ENCODE peak calls at places on chromosome X, in seven cellular contexts. One of them, this sample, is unnamed.

GRCh38 chrX:74535211-74535621 is 79.2 kb downstream of the RLIM start:
- DNase-seq in IMR-90: peak; percentile 71
- DNase-seq in neural progenitor cell: peak; percentile 69
- DNase-seq in H9: peak; percentile 49
- DNase-seq in GM12878: no peak
- DNase-seq in GM23338: peak; percentile 62
- DNase-seq in astrocyte: peak; percentile 45
- DNase-seq in this sample: peak; percentile 48

GRCh38 chrX:37060999-37061398 is 52.8 kb downstream of the FAM47C start:
- DNase-seq in IMR-90: peak; percentile 41
- DNase-seq in GM23338: peak; percentile 52
- DNase-seq in GM12878: no peak
- DNase-seq in astrocyte: peak; percentile 6
- DNase-seq in neural progenitor cell: peak; percentile 54
- DNase-seq in H9: peak; percentile 38
- DNase-seq in this sample: peak; percentile 37

GRCh38 chrX:29858714-29859113 is 356.6 kb upstream of the MAGEB2 start:
- DNase-seq in IMR-90: peak; percentile 69
- DNase-seq in neural progenitor cell: no peak
- DNase-seq in astrocyte: peak; percentile 52
- DNase-seq in GM12878: no peak
- DNase-seq in GM23338: no peak
- DNase-seq in H9: no peak
- DNase-seq in this sample: no peak

GRCh38 chrX:68018248-68019203 is 414.8 kb downstream of the OPHN1 start:
- DNase-seq in H9: peak; percentile 68
- DNase-seq in GM12878: no peak
- DNase-seq in neural progenitor cell: peak; percentile 46
- DNase-seq in astrocyte: no peak
- DNase-seq in GM23338: peak; percentile 68
- DNase-seq in IMR-90: peak; percentile 32
- DNase-seq in this sample: peak; percentile 89

GRCh38 chrX:98405376-98405775 is 1521.7 kb downstream of the RPA4 start:
- DNase-seq in astrocyte: peak; percentile 22
- DNase-seq in IMR-90: no peak
- DNase-seq in GM12878: no peak
- DNase-seq in GM23338: no peak
- DNase-seq in neural progenitor cell: no peak
- DNase-seq in H9: no peak
- DNase-seq in this sample: no peak

GRCh38 chrX:47991263-47992092 is 12.3 kb downstream of the ZNF182 start:
- DNase-seq in GM23338: no peak
- DNase-seq in neural progenitor cell: no peak
- DNase-seq in astrocyte: peak; percentile 75
- DNase-seq in H9: no peak
- DNase-seq in IMR-90: peak; percentile 53
- DNase-seq in GM12878: no peak
- DNase-seq in this sample: no peak

GRCh38 chrX:66633541-66633940 is 5.3 kb downstream of the EDA2R start:
- DNase-seq in astrocyte: peak; percentile 85
- DNase-seq in IMR-90: peak; percentile 76
- DNase-seq in neural progenitor cell: no peak
- DNase-seq in H9: no peak
- DNase-seq in GM23338: no peak
- DNase-seq in GM12878: no peak
- DNase-seq in this sample: no peak

GRCh38 chrX:53678667-53679066 is 7.9 kb downstream of the HUWE1 start:
- DNase-seq in neural progenitor cell: peak; percentile 12
- DNase-seq in GM23338: peak; percentile 32
- DNase-seq in IMR-90: no peak
- DNase-seq in H9: no peak
- DNase-seq in GM12878: no peak
- DNase-seq in astrocyte: no peak
- DNase-seq in this sample: no peak

GRCh38 chrX:33041141-33041540 is 170.2 kb downstream of the DMD start:
- DNase-seq in neural progenitor cell: no peak
- DNase-seq in H9: no peak
- DNase-seq in astrocyte: no peak
- DNase-seq in IMR-90: no peak
- DNase-seq in GM23338: no peak
- DNase-seq in GM12878: no peak
- DNase-seq in this sample: no peak

GRCh38 chrX:55088795-55089489 is at the start of gene PAGE2:
- DNase-seq in IMR-90: no peak
- DNase-seq in GM23338: no peak
- DNase-seq in H9: no peak
- DNase-seq in astrocyte: no peak
- DNase-seq in neural progenitor cell: no peak
- DNase-seq in GM12878: no peak
- DNase-seq in this sample: no peak

GRCh38 chrX:72712094-72712755 is 1.9 kb downstream of the PHKA1 start:
- DNase-seq in IMR-90: peak; percentile 13
- DNase-seq in neural progenitor cell: no peak
- DNase-seq in H9: no peak
- DNase-seq in GM12878: no peak
- DNase-seq in GM23338: no peak
- DNase-seq in astrocyte: no peak
- DNase-seq in this sample: peak; percentile 66

GRCh38 chrX:73398185-73398914 is 48.5 kb upstream of the CDX4 start:
- DNase-seq in neural progenitor cell: no peak
- DNase-seq in GM23338: no peak
- DNase-seq in IMR-90: no peak
- DNase-seq in GM12878: no peak
- DNase-seq in astrocyte: no peak
- DNase-seq in H9: no peak
- DNase-seq in this sample: no peak

GRCh38 chrX:36431819-36432218 is 512.3 kb downstream of the CFAP47 start:
- DNase-seq in GM12878: no peak
- DNase-seq in astrocyte: peak; percentile 47
- DNase-seq in IMR-90: peak; percentile 89
- DNase-seq in GM23338: no peak
- DNase-seq in neural progenitor cell: no peak
- DNase-seq in H9: no peak
- DNase-seq in this sample: no peak

DNA sequence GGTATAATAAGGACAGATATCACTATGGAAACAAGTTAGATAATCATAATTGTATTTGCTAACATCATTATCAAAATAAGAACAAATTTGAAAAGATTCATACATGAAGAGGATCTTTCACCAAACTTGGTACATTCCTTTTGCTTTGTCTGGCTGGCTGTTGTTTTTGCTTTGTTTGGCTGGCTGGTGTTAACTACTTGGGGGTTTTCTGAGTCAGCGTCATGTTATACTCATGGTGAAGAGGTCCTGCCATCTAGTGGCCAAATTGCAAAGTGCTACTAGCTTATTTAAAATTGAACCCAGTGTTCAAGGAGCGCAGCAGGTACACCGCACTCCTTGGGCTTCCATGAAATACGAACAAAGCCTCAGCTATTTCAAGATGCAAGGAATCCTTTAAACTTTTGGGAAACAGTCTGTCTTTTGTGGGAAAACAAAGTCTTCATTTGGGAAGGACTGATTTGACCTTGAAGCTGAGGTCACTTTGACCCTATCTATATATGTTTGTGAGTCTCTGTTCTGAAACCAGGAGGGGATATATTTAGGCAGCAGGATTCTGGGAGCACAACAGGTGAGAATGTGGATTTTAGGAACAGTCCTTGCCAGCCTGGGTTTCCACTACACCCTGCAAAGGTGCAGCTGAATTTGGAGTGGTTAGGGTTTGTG is 129.7 kb downstream of the PLS3 start:
- DNase-seq in H9: peak; percentile 83
- DNase-seq in GM12878: peak; percentile 23
- DNase-seq in astrocyte: peak; percentile 77
- DNase-seq in IMR-90: peak; percentile 79
- DNase-seq in neural progenitor cell: peak; percentile 91
- DNase-seq in GM23338: peak; percentile 89
- DNase-seq in this sample: peak; percentile 75
- H2AFZ ChIP-seq in H9: no peak overlapping the region
- H2AFZ ChIP-seq in GM12878: no peak overlapping the region
- H2AFZ ChIP-seq in astrocyte: peak overlapping the region; percentile 62
- H2AFZ ChIP-seq in IMR-90: no peak overlapping the region
- H2AFZ ChIP-seq in neural progenitor cell: peak overlapping the region; percentile 96
- H2AFZ ChIP-seq in GM23338: no peak overlapping the region
- H2AFZ ChIP-seq in this sample: no peak overlapping the region

DNA sequence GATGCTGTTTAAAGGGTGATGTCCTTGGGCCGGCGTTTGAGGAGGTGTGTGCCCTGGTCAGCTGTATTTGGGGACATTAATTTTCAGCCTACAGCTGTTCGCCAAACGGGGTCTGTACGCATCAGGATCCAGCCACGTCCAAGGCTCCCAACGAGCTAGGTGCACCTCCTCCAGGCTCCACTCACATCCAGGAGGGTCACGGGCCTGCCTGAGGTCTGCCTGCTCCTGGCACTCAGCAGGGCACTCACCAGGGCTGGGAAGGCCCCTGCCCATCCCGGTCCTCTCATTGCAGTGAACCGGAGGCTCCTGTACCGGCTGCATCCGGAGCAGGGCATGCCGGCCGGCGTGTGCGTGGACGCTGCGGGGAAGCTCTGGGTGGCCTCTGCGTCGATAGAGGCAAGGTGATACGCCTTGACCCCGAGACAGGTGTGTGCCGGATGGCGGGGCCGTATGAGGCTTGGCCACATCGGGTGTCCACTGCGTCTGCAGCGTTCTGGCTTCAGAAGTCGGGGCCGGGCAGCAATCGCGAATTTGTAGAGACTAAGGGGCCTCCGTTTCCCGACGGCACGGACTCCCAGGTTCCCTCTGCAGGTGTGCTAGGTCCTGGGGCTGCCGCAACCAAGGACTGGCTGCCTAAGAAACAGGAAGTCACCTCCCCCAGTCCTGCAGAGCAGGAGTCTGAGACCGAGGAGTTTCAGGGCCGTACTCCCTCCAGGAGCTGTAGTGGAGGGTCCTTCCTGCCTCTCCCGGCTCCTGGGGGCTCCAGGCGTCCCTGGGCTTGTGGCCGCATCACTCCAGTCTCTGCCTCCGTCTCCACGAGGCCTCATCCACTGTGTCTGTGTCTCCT is 27.5 kb upstream of the PLCXD1 start:
- DNase-seq in IMR-90: no peak
- DNase-seq in neural progenitor cell: no peak
- DNase-seq in GM12878: no peak
- DNase-seq in H9: no peak
- DNase-seq in astrocyte: no peak
- DNase-seq in GM23338: no peak
- DNase-seq in this sample: no peak
- H2AFZ ChIP-seq in IMR-90: no peak overlapping the region
- H2AFZ ChIP-seq in neural progenitor cell: no peak overlapping the region
- H2AFZ ChIP-seq in GM12878: no peak overlapping the region
- H2AFZ ChIP-seq in H9: no peak overlapping the region
- H2AFZ ChIP-seq in astrocyte: no peak overlapping the region
- H2AFZ ChIP-seq in GM23338: peak overlapping the region; percentile 10
- H2AFZ ChIP-seq in this sample: no peak overlapping the region

GRCh38 chrX:5998901-5999300 is 229.8 kb downstream of the NLGN4X start:
- DNase-seq in GM12878: no peak
- DNase-seq in astrocyte: no peak
- DNase-seq in IMR-90: no peak
- DNase-seq in H9: no peak
- DNase-seq in neural progenitor cell: peak; percentile 10
- DNase-seq in GM23338: no peak
- DNase-seq in this sample: no peak
- H2AFZ ChIP-seq in GM12878: no peak overlapping the region
- H2AFZ ChIP-seq in astrocyte: no peak overlapping the region
- H2AFZ ChIP-seq in IMR-90: no peak overlapping the region
- H2AFZ ChIP-seq in H9: no peak overlapping the region
- H2AFZ ChIP-seq in neural progenitor cell: no peak overlapping the region
- H2AFZ ChIP-seq in GM23338: no peak overlapping the region
- H2AFZ ChIP-seq in this sample: no peak overlapping the region

GRCh38 chrX:65600106-65600505 is 65.5 kb upstream of the LAS1L start:
- DNase-seq in neural progenitor cell: no peak
- DNase-seq in GM23338: no peak
- DNase-seq in IMR-90: no peak
- DNase-seq in H9: no peak
- DNase-seq in astrocyte: no peak
- DNase-seq in GM12878: no peak
- DNase-seq in this sample: no peak

GRCh38 chrX:65598559-65599147 is 64.1 kb upstream of the LAS1L start:
- DNase-seq in astrocyte: no peak
- DNase-seq in neural progenitor cell: no peak
- DNase-seq in GM12878: no peak
- DNase-seq in GM23338: no peak
- DNase-seq in H9: no peak
- DNase-seq in IMR-90: no peak
- DNase-seq in this sample: no peak

GRCh38 chrX:65601530-65602281 is 65.7 kb upstream of the MSN start:
- DNase-seq in H9: no peak
- DNase-seq in GM23338: no peak
- DNase-seq in IMR-90: peak; percentile 88
- DNase-seq in astrocyte: peak; percentile 83
- DNase-seq in GM12878: no peak
- DNase-seq in neural progenitor cell: no peak
- DNase-seq in this sample: peak; percentile 34

GRCh38 chrX:65596270-65596669 is 61.7 kb upstream of the LAS1L start:
- DNase-seq in astrocyte: peak; percentile 53
- DNase-seq in GM12878: peak; percentile 43
- DNase-seq in GM23338: no peak
- DNase-seq in H9: no peak
- DNase-seq in IMR-90: peak; percentile 49
- DNase-seq in neural progenitor cell: no peak
- DNase-seq in this sample: peak; percentile 64

GRCh38 chrX:65601126-65601525 is 66.3 kb upstream of the MSN start:
- DNase-seq in neural progenitor cell: no peak
- DNase-seq in GM23338: no peak
- DNase-seq in GM12878: no peak
- DNase-seq in astrocyte: no peak
- DNase-seq in IMR-90: no peak
- DNase-seq in H9: no peak
- DNase-seq in this sample: no peak
- H2AFZ ChIP-seq in neural progenitor cell: no peak overlapping the region
- H2AFZ ChIP-seq in GM23338: no peak overlapping the region
- H2AFZ ChIP-seq in GM12878: no peak overlapping the region
- H2AFZ ChIP-seq in astrocyte: no peak overlapping the region
- H2AFZ ChIP-seq in IMR-90: peak overlapping the region; percentile 82
- H2AFZ ChIP-seq in H9: no peak overlapping the region
- H2AFZ ChIP-seq in this sample: no peak overlapping the region